ENCODE peak calls at places on chromosomes 4 and X, in five cellular contexts. T, K, E, Y and C are unnamed samples.

GRCh38 chrX:129781134-129782014 is 1.6 kb downstream of the SASH3 start:
- DNase-seq in T (peak), K (no peak), E (no peak), Y (no peak), C (no peak)

GRCh38 chr4:77432702-77433101 is 172.9 kb upstream of the CXCL13 start:
- DNase-seq in T (no peak), K (no peak), E (no peak), Y (no peak), C (no peak)

GRCh38 chr4:87387237-87387636 is 3.8 kb downstream of the HSD17B11 start:
- DNase-seq in K (no peak), T (no peak), E (no peak), Y (no peak), C (no peak)

GRCh38 chrX:11881485-11882170 is 123.6 kb downstream of the MSL3 start:
- DNase-seq in T (no peak), E (no peak), K (no peak), Y (no peak), C (no peak)

GRCh38 chrX:96435636-96436035 is 249.0 kb upstream of the DIAPH2 start:
- DNase-seq in T (no peak), K (no peak), E (peak), Y (no peak), C (no peak)

GRCh38 chr4:182139481-182139880 is 103.7 kb upstream of the TENM3 start:
- DNase-seq in T (no peak), K (no peak), E (no peak), Y (no peak), C (no peak)

GRCh38 chrX:134761788-134762187 is 103.5 kb upstream of the PLAC1 start:
- DNase-seq in E (no peak), K (no peak), Y (no peak), T (no peak), C (no peak)

GRCh38 chrX:84735025-84735424 is 232.8 kb upstream of the HDX start:
- DNase-seq in Y (no peak), E (no peak), K (no peak), T (no peak), C (no peak)

GRCh38 chr4:70833701-70834100 is 6.0 kb downstream of the GRSF1 start:
- DNase-seq in T (no peak), Y (no peak), K (no peak), E (peak), C (no peak)

GRCh38 chr4:67393699-67394281 is 151.5 kb downstream of the CENPC start:
- DNase-seq in T (no peak), Y (no peak), K (peak), E (peak), C (peak)

GRCh38 chr4:7460591-7460990 is 25.9 kb upstream of the PSAPL1 start:
- DNase-seq in K (no peak), E (peak), T (no peak), Y (no peak), C (no peak)